ENCODE peak calls at places on chromosomes 1 and 21, in ten cellular contexts. A is PC-3, G is trophoblast cell, X is HCT116, O is PC-9, J is OCI-LY7, B is psoas muscle, V is endothelial cell of umbilical vein, T is heart left ventricle, S is MG63. Z is an unnamed sample.

GRCh38 chr1:92487078-92487605 is 417 bp upstream of the GFI1 start:
- DNase-seq in A (no peak), S (no peak), X (no peak), T (no peak), G (no peak), V (no peak), J (no peak), B (no peak), O (no peak), Z (no peak)

GRCh38 chr1:23591460-23592208 is 32.3 kb upstream of the ID3 start:
- DNase-seq in B (peak; percentile 26), A (no peak), V (no peak), X (no peak), J (peak; percentile 90), S (no peak), G (peak; percentile 81), T (peak; percentile 27), O (no peak), Z (no peak)

GRCh38 chr1:235669277-235669676 is 19.7 kb upstream of the GNG4 start:
- DNase-seq in J (no peak), T (no peak), V (no peak), A (no peak), O (no peak), S (no peak), G (no peak), X (no peak), B (no peak), Z (no peak)

GRCh38 chr1:26182372-26182675 is 5.0 kb downstream of the CNKSR1 start:
- DNase-seq in B (peak; percentile 67), G (no peak), O (no peak), A (no peak), T (no peak), J (no peak), X (no peak), S (no peak), V (no peak), Z (no peak)

GRCh38 chr1:51558375-51558924 is 39.4 kb upstream of the EPS15 start:
- DNase-seq in O (peak; percentile 93), J (no peak), T (no peak), S (peak; percentile 90), X (no peak), G (peak; percentile 56), V (peak; percentile 42), A (peak; percentile 99), B (no peak), Z (no peak)

GRCh38 chr1:2528016-2528415 is 1.6 kb upstream of the PANK4 start:
- DNase-seq in A (no peak), T (peak; percentile 91), S (peak; percentile 59), V (no peak), O (no peak), X (no peak), G (no peak), B (peak; percentile 78), J (no peak), Z (no peak)

GRCh38 chr1:9262587-9262986 is 28.0 kb downstream of the H6PD start:
- DNase-seq in A (no peak), X (no peak), J (no peak), T (no peak), G (no peak), O (no peak), B (no peak), S (no peak), V (no peak), Z (no peak)

GRCh38 chr1:1020000-1020404 is at the start of gene AGRN:
- DNase-seq in J (no peak), V (no peak), O (peak; percentile 57), B (peak; percentile 54), S (peak; percentile 39), X (no peak), A (no peak), G (no peak), T (peak; percentile 67), Z (no peak)

GRCh38 chr21:25369524-25370300 is 237.6 kb downstream of the MRPL39 start:
- DNase-seq in X (no peak), J (no peak), O (no peak), B (no peak), V (no peak), A (peak; percentile 90), T (no peak), S (peak; percentile 81), G (no peak), Z (no peak)

GRCh38 chr1:114509596-114510234 is 1.3 kb downstream of the TRIM33 start:
- DNase-seq in G (no peak), T (no peak), A (peak; percentile 29), V (no peak), O (no peak), X (no peak), J (peak; percentile 17), B (no peak), S (no peak), Z (no peak)

GRCh38 chr1:114505148-114505561 is 5.8 kb downstream of the TRIM33 start:
- DNase-seq in A (peak; percentile 13), O (no peak), T (no peak), V (no peak), B (no peak), G (peak; percentile 38), J (no peak), X (no peak), S (no peak), Z (no peak)

GRCh38 chr1:114510235-114511047 is 562 bp downstream of the TRIM33 start:
- DNase-seq in B (peak; percentile 34), O (peak; percentile 46), T (peak; percentile 64), J (peak; percentile 57), G (peak; percentile 74), V (peak; percentile 62), A (no peak), S (peak; percentile 26), X (peak; percentile 6), Z (no peak)

GRCh38 chr1:114511048-114511785 is at the start of gene TRIM33:
- DNase-seq in O (peak; percentile 89), J (peak; percentile 96), S (peak; percentile 94), A (peak; percentile 97), V (peak; percentile 96), B (peak; percentile 94), T (peak; percentile 95), X (peak; percentile 86), G (peak; percentile 92), Z (peak; percentile 95)

DNA sequence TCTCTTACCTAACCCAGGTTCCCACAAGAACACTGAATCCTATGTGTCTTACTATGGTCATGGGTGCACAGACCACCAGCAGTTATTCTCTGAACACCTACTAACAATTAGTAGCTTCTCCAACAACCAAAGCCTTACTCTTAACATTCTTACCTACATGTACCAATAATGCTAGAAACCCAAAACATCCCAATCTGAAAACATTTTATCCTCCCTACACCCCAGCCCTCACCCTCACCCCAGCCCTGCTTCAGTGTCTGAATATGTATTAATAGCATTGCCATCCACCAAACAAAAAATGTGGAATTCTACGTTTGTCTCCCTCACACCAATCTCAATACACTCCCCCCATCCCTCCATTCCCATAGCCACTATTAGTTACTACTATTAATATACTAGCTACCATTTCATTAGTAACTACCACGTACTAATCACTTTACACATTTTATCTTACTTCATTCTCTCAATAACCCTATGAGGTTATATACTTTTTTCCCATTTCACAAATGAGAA is 2.6 kb downstream of the TRIM33 start:
- DNase-seq in X (no peak), B (no peak), S (no peak), G (no peak), V (no peak), O (no peak), A (no peak), T (no peak), J (no peak), Z (no peak)
- H3K4me3 ChIP-seq in X (no peak overlapping the region), B (peak overlapping the region; percentile 93), S (peak overlapping the region; percentile 90), G (no peak overlapping the region), V (no peak overlapping the region), O (peak overlapping the region; percentile 93), A (peak overlapping the region; percentile 90), T (peak overlapping the region; percentile 10), J (peak overlapping the region; percentile 93), Z (no peak overlapping the region)

DNA sequence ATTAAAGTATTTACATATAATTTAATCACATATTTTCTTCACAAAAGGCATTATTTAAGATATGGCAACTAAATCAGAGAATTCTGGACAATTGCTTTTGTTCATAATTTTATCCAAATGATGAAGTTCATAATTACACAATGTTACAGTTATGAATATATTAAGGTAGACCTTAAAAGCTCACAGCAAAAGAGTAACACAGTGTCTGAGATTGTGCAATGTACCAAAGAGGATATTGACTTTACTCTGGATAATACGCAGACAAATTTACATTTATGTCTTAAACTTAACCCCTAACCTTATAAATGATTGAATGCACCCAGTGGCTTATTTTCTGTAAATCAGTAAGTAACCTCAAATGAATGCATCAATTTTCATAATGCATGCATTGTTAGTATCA is 216.2 kb upstream of the SAMSN1 start:
- DNase-seq in V (no peak), T (no peak), G (no peak), J (no peak), A (no peak), X (no peak), B (no peak), O (no peak), S (no peak), Z (no peak)
- H3K4me3 ChIP-seq in V (no peak overlapping the region), T (peak overlapping the region; percentile 22), G (no peak overlapping the region), J (peak overlapping the region; percentile 52), A (no peak overlapping the region), X (no peak overlapping the region), B (peak overlapping the region; percentile 27), O (no peak overlapping the region), S (no peak overlapping the region), Z (no peak overlapping the region)

GRCh38 chr1:18951818-18952391 is 4.6 kb downstream of the IFFO2 start:
- DNase-seq in A (no peak), B (no peak), S (no peak), G (peak; percentile 56), O (no peak), T (no peak), J (no peak), V (no peak), X (no peak), Z (peak; percentile 37)

GRCh38 chr1:18948913-18949688 is 7.4 kb downstream of the IFFO2 start:
- DNase-seq in G (no peak), J (no peak), S (peak; percentile 76), X (no peak), T (peak; percentile 79), V (peak; percentile 41), O (no peak), A (no peak), B (peak; percentile 77), Z (no peak)

GRCh38 chr1:18949689-18950414 is 6.6 kb downstream of the IFFO2 start:
- DNase-seq in T (no peak), X (no peak), V (peak; percentile 73), O (no peak), B (peak; percentile 47), S (no peak), J (no peak), A (no peak), G (peak; percentile 64), Z (no peak)

GRCh38 chr1:18951416-18951815 is 5.1 kb downstream of the IFFO2 start:
- DNase-seq in V (no peak), S (no peak), T (peak; percentile 51), A (no peak), O (no peak), G (no peak), J (peak; percentile 10), X (no peak), B (no peak), Z (no peak)

GRCh38 chr1:18950415-18951026 is 6.0 kb downstream of the IFFO2 start:
- DNase-seq in V (no peak), B (peak; percentile 65), J (no peak), S (no peak), T (peak; percentile 74), G (no peak), O (no peak), X (no peak), A (no peak), Z (no peak)
- H3K4me3 ChIP-seq in V (peak overlapping the region; percentile 4), B (peak overlapping the region; percentile 56), J (peak overlapping the region; percentile 10), S (no peak overlapping the region), T (peak overlapping the region; percentile 41), G (no peak overlapping the region), O (no peak overlapping the region), X (no peak overlapping the region), A (no peak overlapping the region), Z (no peak overlapping the region)

GRCh38 chr21:35044770-35045538 is 4.1 kb downstream of the RUNX1 start:
- DNase-seq in V (no peak), J (no peak), X (no peak), A (no peak), G (no peak), B (no peak), T (no peak), S (no peak), O (no peak), Z (no peak)
- H3K4me3 ChIP-seq in V (no peak overlapping the region), J (peak overlapping the region; percentile 73), X (no peak overlapping the region), A (no peak overlapping the region), G (no peak overlapping the region), B (peak overlapping the region; percentile 80), T (no peak overlapping the region), S (no peak overlapping the region), O (peak overlapping the region; percentile 70), Z (peak overlapping the region; percentile 9)